ENCODE peak calls at places on chromosome X, in ten cellular contexts. A is fibroblast of the aortic adventitia, E is fibroblast of pulmonary artery, N is ascending aorta, C is RWPE1, O is right lobe of liver, V is NCI-H748 treated with DMSO at 0.1 percent for 48 hours, F is AG09319, W is coronary artery, P is mammary epithelial cell. B is an unnamed sample.

GRCh38 chrX:144616317-144616716 is 631.0 kb upstream of the SPANXN1 start:
- DNase-seq in O (no peak), V (no peak), N (no peak), E (no peak), W (no peak), F (no peak), A (no peak), C (peak; percentile 4), P (peak; percentile 73), B (no peak)

GRCh38 chrX:1462596-1463251 is 10.0 kb upstream of the ASMTL start:
- DNase-seq in F (no peak), C (no peak), W (peak; percentile 62), P (no peak), E (peak; percentile 95), N (peak; percentile 60), V (no peak), A (peak; percentile 79), O (no peak), B (no peak)

GRCh38 chrX:40117715-40118285 is 20.0 kb upstream of the BCOR start:
- DNase-seq in F (no peak), P (no peak), E (no peak), C (no peak), O (no peak), W (no peak), A (no peak), V (no peak), N (no peak), B (no peak)

GRCh38 chrX:110415440-110416167 is 57.0 kb downstream of the RTL9 start:
- DNase-seq in O (no peak), P (peak; percentile 39), E (no peak), W (peak; percentile 12), F (no peak), A (peak; percentile 78), N (no peak), C (no peak), V (no peak), B (peak; percentile 65)

GRCh38 chrX:1592128-1592862 is 891 bp downstream of the AKAP17A start:
- DNase-seq in W (no peak), A (peak; percentile 19), F (no peak), E (peak; percentile 39), P (peak; percentile 43), C (peak; percentile 31), O (peak; percentile 60), V (no peak), N (no peak), B (no peak)

GRCh38 chrX:71634366-71634765 is 16.1 kb upstream of the CXCR3 start:
- DNase-seq in O (no peak), E (no peak), N (no peak), P (no peak), V (no peak), W (no peak), F (no peak), A (no peak), C (no peak), B (no peak)

GRCh38 chrX:47690175-47690574 is 31.2 kb upstream of the UXT start:
- DNase-seq in N (no peak), V (no peak), E (peak; percentile 3), F (no peak), W (no peak), O (peak; percentile 17), A (no peak), C (no peak), P (no peak), B (no peak)

GRCh38 chrX:135688137-135688536 is 25.3 kb upstream of the CT45A1 start:
- DNase-seq in W (no peak), O (no peak), V (no peak), N (no peak), A (no peak), P (no peak), F (no peak), E (no peak), C (no peak), B (no peak)

GRCh38 chrX:100413231-100413630 is 3.2 kb upstream of the PCDH19 start:
- DNase-seq in V (peak; percentile 71), E (peak; percentile 74), P (peak; percentile 43), N (no peak), O (peak; percentile 47), W (no peak), A (peak; percentile 64), F (peak; percentile 19), C (peak; percentile 30), B (peak; percentile 4)

GRCh38 chrX:154428176-154429171 is at the start of gene ATP6AP1:
- DNase-seq in P (peak; percentile 88), F (peak; percentile 85), E (peak; percentile 95), V (peak; percentile 83), W (peak; percentile 93), A (peak; percentile 93), C (peak; percentile 86), N (peak; percentile 95), O (peak; percentile 93), B (peak; percentile 54)

GRCh38 chrX:2710041-2710471 is 19.0 kb downstream of the CD99 start:
- DNase-seq in O (no peak), E (peak; percentile 91), P (peak; percentile 92), V (no peak), N (no peak), F (no peak), A (peak; percentile 77), C (peak; percentile 60), W (no peak), B (peak; percentile 83)

GRCh38 chrX:65926095-65927019 is 113.5 kb downstream of the VSIG4 start:
- DNase-seq in V (no peak), O (no peak), C (no peak), E (no peak), P (no peak), W (no peak), N (no peak), F (no peak), A (no peak), B (no peak)

GRCh38 chrX:47807548-47807947 is 29.2 kb upstream of the ZNF81 start:
- DNase-seq in N (no peak), V (no peak), O (no peak), P (no peak), W (no peak), F (no peak), A (no peak), E (no peak), C (no peak), B (no peak)

GRCh38 chrX:72568406-72569092 is 4.1 kb downstream of the HDAC8 start:
- DNase-seq in O (no peak), W (no peak), V (no peak), P (no peak), A (peak; percentile 81), F (no peak), N (no peak), C (no peak), E (peak; percentile 62), B (no peak)

GRCh38 chrX:115562492-115562872 is 1.5 kb downstream of the PLS3 start:
- DNase-seq in V (no peak), E (peak; percentile 70), A (peak; percentile 78), C (peak; percentile 8), W (no peak), P (peak; percentile 41), O (no peak), N (no peak), F (no peak), B (no peak)

GRCh38 chrX:136273986-136274385 is 22.8 kb upstream of the MAP7D3 start:
- DNase-seq in N (no peak), O (peak; percentile 28), C (no peak), F (no peak), W (no peak), V (no peak), E (no peak), A (no peak), P (no peak), B (no peak)

GRCh38 chrX:38305971-38306370 is 21.3 kb downstream of the RPGR start:
- DNase-seq in A (no peak), E (peak; percentile 91), P (no peak), F (no peak), N (no peak), O (no peak), V (no peak), W (no peak), C (no peak), B (no peak)

GRCh38 chrX:9369802-9370291 is 95.0 kb upstream of the TBL1X start:
- DNase-seq in N (no peak), F (no peak), E (peak; percentile 49), V (no peak), W (no peak), O (no peak), C (no peak), P (no peak), A (no peak), B (no peak)

GRCh38 chrX:154011376-154012335 is 8.0 kb downstream of the IRAK1 start:
- DNase-seq in W (no peak), V (no peak), N (no peak), F (no peak), E (no peak), P (no peak), C (no peak), O (no peak), A (no peak), B (no peak)

GRCh38 chrX:30023451-30023850 is 191.9 kb upstream of the MAGEB2 start:
- DNase-seq in W (no peak), A (no peak), V (no peak), O (no peak), F (no peak), E (peak; percentile 10), C (no peak), N (no peak), P (no peak), B (peak; percentile 32)

GRCh38 chrX:91434351-91435168 is at the start of gene PABPC5:
- DNase-seq in A (peak; percentile 67), C (no peak), F (peak; percentile 78), P (peak; percentile 0), W (peak; percentile 90), V (no peak), E (peak; percentile 83), N (peak; percentile 87), O (peak; percentile 60), B (no peak)

GRCh38 chrX:17738737-17739535 is 1.6 kb downstream of the SCML1 start:
- DNase-seq in W (no peak), A (peak; percentile 7), E (no peak), P (no peak), O (no peak), N (no peak), C (no peak), V (no peak), F (no peak), B (no peak)

GRCh38 chrX:154998204-154998880 is 24.2 kb downstream of the F8 start:
- DNase-seq in V (no peak), O (no peak), P (no peak), A (no peak), E (no peak), N (no peak), C (no peak), W (no peak), F (no peak), B (no peak)

GRCh38 chrX:71871367-71871766 is 39.3 kb upstream of the NHSL2 start:
- DNase-seq in A (peak; percentile 50), O (no peak), W (no peak), F (no peak), E (peak; percentile 26), C (peak; percentile 22), P (peak; percentile 87), N (no peak), V (no peak), B (no peak)

GRCh38 chrX:2989565-2989964 is 16.8 kb upstream of the ARSH start:
- DNase-seq in C (no peak), F (no peak), O (no peak), V (no peak), W (no peak), P (no peak), E (no peak), N (no peak), A (no peak), B (no peak)

GRCh38 chrX:26783512-26784225 is 567.7 kb downstream of the MAGEB5 start:
- DNase-seq in V (peak; percentile 17), N (no peak), F (peak; percentile 10), P (peak; percentile 5), O (no peak), C (no peak), A (peak; percentile 30), W (no peak), E (peak; percentile 25), B (no peak)

GRCh38 chrX:38973327-38973726 is 172.1 kb downstream of the MID1IP1 start:
- DNase-seq in F (no peak), E (peak; percentile 47), W (no peak), C (no peak), O (no peak), P (no peak), V (no peak), N (no peak), A (peak; percentile 37), B (peak; percentile 16)

GRCh38 chrX:40573763-40574162 is 7.0 kb upstream of the ATP6AP2 start:
- DNase-seq in E (peak; percentile 17), N (no peak), A (no peak), V (no peak), C (no peak), W (no peak), O (no peak), F (no peak), P (peak; percentile 14), B (no peak)

B was measured in HS-5.